ENCODE peak calls at places on chromosomes 7 and 10, in nine cellular contexts. K, Z, L, H, J, O, I, P and F are unnamed samples. For H3K4me1 and H3K36me3, the result is how much of the 10 kb centered on the place peaks cover.

GRCh38 chr10:100174699-100175677 is 10.8 kb downstream of the ERLIN1 start:
- DNase-seq in O (no peak), Z (no peak), J (no peak), P (no peak), H (no peak), L (no peak), I (no peak), K (no peak), F (no peak)

GRCh38 chr7:130207033-130207432 is 627 bp upstream of the SSMEM1 start:
- DNase-seq in P (no peak), O (no peak), Z (no peak), H (no peak), J (no peak), L (no peak), I (no peak), K (no peak), F (no peak)

GRCh38 chr10:95242581-95243317 is 48.1 kb downstream of the PDLIM1 start:
- DNase-seq in J (peak), K (no peak), H (peak), I (peak), Z (peak), L (no peak), P (no peak), O (peak), F (peak)

GRCh38 chr7:67484244-67484751 is 487.7 kb downstream of the TYW1 start:
- DNase-seq in K (no peak), J (peak), Z (peak), P (peak), O (peak), I (no peak), H (peak), L (peak), F (peak)

GRCh38 chr7:135812151-135812550 is 63.5 kb upstream of the FAM180A start:
- DNase-seq in L (no peak), O (no peak), H (no peak), I (no peak), K (no peak), Z (no peak), J (no peak), P (no peak), F (no peak)

GRCh38 chr7:43658718-43659548 is 70.4 kb downstream of the COA1 start:
- DNase-seq in K (no peak), L (no peak), I (no peak), Z (peak), O (no peak), P (no peak), J (peak), H (no peak), F (no peak)

GRCh38 chr10:62873866-62874265 is 57.7 kb upstream of the EGR2 start:
- DNase-seq in Z (no peak), L (no peak), I (no peak), J (no peak), H (no peak), O (no peak), K (no peak), P (no peak), F (no peak)

GRCh38 chr10:44929356-44930113 is 18.4 kb downstream of the TMEM72 start:
- DNase-seq in O (no peak), Z (no peak), H (no peak), K (no peak), L (no peak), J (no peak), I (peak), P (no peak), F (no peak)

GRCh38 chr10:119451305-119451896 is 91.1 kb downstream of the RGS10 start:
- DNase-seq in P (no peak), H (no peak), L (no peak), O (no peak), Z (no peak), K (no peak), J (no peak), I (no peak), F (no peak)

GRCh38 chr7:135665072-135665471 is 2.8 kb downstream of the STMP1 start:
- DNase-seq in H (no peak), K (no peak), J (no peak), Z (no peak), L (no peak), O (no peak), I (no peak), P (no peak), F (no peak)

GRCh38 chr10:78913219-78914059 is 155.3 kb upstream of the ZMIZ1 start:
- DNase-seq in L (no peak), Z (no peak), P (peak), I (peak), K (peak), O (peak), H (no peak), J (no peak), F (peak)

GRCh38 chr7:94696981-94697670 is 41.2 kb upstream of the SGCE start:
- DNase-seq in Z (peak), J (peak), I (no peak), P (peak), O (no peak), H (peak), K (no peak), L (no peak), F (peak)

GRCh38 chr7:79452032-79452494 is 1.4 kb downstream of the MAGI2 start:
- DNase-seq in J (peak), P (peak), L (peak), I (peak), K (peak), O (peak), H (peak), Z (peak), F (no peak)

GRCh38 chr7:36707922-36708321 is 16.4 kb downstream of the AOAH start:
- DNase-seq in P (no peak), L (no peak), K (no peak), I (no peak), Z (no peak), O (no peak), H (no peak), J (no peak), F (peak)

GRCh38 chr10:9786101-9786500 is 1231.6 kb upstream of the CELF2 start:
- DNase-seq in I (no peak), J (peak), L (no peak), O (no peak), P (no peak), H (no peak), K (no peak), Z (no peak), F (no peak)

GRCh38 chr7:18262054-18262453 is 233.5 kb upstream of the HDAC9 start:
- DNase-seq in J (peak), Z (no peak), L (no peak), I (no peak), H (no peak), K (no peak), P (no peak), O (no peak), F (no peak)

GRCh38 chr10:89092439-89092838 is 101.8 kb downstream of the FAS start:
- DNase-seq in Z (no peak), I (no peak), P (no peak), J (no peak), O (no peak), L (no peak), K (no peak), H (no peak), F (no peak)

GRCh38 chr7:142308326-142308725 is 50.5 kb upstream of the PRSS58 start:
- DNase-seq in H (no peak), K (no peak), J (no peak), L (no peak), P (no peak), I (no peak), Z (no peak), O (no peak), F (no peak)

GRCh38 chr10:97593423-97593822 is 3.9 kb downstream of the C10orf62 start:
- DNase-seq in J (peak), H (peak), O (no peak), I (no peak), K (no peak), Z (no peak), L (no peak), P (no peak), F (no peak)

GRCh38 chr10:96261930-96262329 is 9.4 kb downstream of the BLNK start:
- DNase-seq in L (no peak), I (no peak), P (peak), H (no peak), J (no peak), K (no peak), Z (no peak), O (no peak), F (peak)

GRCh38 chr10:4825868-4826787 is at the start of gene AKR1E2:
- DNase-seq in P (peak), I (peak), J (peak), L (peak), Z (peak), H (peak), O (peak), K (peak), F (peak)

GRCh38 chr7:129308047-129308446 is 83.2 kb downstream of the AHCYL2 start:
- DNase-seq in L (no peak), K (no peak), O (no peak), Z (no peak), P (no peak), I (no peak), J (peak), H (peak), F (no peak)

DNA sequence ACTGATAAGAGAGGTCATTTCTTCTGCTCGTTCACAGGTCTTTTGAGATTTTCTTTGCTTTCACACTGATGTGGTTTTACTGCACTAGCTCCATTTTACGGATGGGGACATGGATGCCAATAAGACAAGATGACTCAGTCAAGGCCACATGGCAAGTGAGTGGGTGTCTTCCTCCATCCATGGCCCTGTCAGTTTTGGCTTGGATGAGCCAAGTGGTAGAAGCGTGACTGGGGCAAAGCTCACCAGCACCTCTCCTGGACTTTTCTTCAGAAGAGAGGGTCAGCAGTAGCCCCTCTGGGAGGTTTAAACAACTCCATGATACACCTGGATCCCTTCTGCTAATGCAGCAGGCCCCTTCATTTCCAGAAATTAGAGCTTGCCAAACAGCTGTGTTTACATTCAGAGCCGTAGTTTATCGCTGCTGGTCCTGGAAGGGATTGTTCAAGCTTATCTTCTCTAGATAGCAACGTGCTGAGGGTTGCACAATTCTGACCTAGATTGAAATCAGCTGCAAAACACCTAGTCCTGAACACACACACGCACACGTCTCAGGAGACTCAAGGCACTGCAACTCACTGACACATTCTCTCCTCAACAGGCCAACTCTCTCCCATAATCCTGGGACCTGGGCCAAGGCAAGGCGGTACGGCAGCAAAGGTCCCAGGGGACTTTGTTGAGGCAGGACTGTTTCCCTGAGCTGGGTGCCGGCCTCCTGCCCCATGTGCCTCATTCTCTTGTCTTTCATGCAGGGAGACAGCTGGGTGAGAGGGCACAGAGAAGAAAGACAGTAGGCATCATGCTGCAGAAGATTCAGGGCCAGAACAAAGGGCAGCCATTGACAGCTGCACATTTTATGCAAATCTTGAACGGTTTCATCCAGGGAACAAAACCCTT is 14.2 kb upstream of the PDCD4 start:
- DNase-seq in H (peak), K (peak), J (peak), O (no peak), I (no peak), L (no peak), Z (no peak), P (peak), F (peak)
- H3K4me1 ChIP-seq in H (under half), K (under half), J (under half), O (under half), I (half or more), L (half or more), Z (under half), P (under half), F (under half)

DNA sequence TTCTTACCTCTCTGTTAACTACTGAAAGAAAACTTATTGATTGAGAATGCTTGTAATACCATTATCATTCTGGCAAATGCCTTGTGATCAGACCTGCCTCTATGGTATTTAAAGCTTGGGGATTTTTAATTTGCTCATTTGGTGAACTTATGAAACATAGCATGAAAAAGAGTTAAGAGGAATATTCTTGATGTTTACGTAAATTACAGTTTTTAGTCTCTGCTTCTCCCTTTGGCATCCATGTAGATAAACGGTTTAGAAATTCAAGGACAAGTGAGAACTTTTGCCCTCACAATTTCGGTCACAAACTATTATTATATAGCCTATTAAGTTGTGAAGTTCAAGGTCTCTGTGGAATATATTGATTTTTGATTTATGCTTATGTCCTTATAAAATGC is 11.2 kb upstream of the CELF2 start:
- DNase-seq in P (no peak), J (no peak), K (no peak), L (no peak), H (no peak), Z (no peak), O (no peak), I (no peak), F (no peak)
- H3K4me3 ChIP-seq in P (no peak), J (no peak), K (no peak), L (no peak), H (no peak), Z (no peak), O (no peak), I (no peak), F (no peak)

DNA sequence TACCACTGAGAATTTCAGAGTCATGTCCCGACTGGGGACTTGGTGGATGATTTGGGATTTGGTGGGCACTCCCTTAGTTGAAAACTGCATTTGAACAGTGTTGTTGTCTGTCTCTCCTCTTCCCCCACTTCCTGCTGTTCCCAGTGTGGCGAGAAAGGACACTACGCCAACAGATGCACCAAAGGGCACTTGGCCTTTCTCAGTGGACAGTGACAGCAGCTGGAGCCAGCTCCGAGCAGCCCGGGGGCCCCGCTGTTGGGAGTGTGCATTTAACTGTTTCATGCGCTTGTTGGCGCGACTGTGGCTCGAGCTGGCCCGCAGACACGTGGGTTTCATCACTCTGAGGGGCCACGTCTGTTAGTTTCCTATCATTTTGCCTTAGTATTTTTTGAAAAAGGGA is 9.7 kb downstream of the ATP5MF start:
- DNase-seq in L (no peak), Z (no peak), K (no peak), O (no peak), I (no peak), J (no peak), P (no peak), H (no peak), F (no peak)
- H3K36me3 ChIP-seq in L (half or more), Z (half or more), K (under half), O (under half), I (half or more), J (under half), P (under half), H (under half), F (under half)

GRCh38 chr7:216360-217300 is 24.3 kb downstream of the FAM20C start:
- DNase-seq in H (no peak), K (no peak), I (no peak), O (no peak), P (no peak), L (no peak), Z (no peak), J (no peak), F (no peak)

GRCh38 chr7:211715-212058 is 19.3 kb downstream of the FAM20C start:
- DNase-seq in Z (no peak), J (no peak), L (no peak), P (no peak), K (no peak), H (no peak), I (no peak), O (no peak), F (no peak)

GRCh38 chr7:212754-213153 is 20.4 kb downstream of the FAM20C start:
- DNase-seq in Z (no peak), O (no peak), L (no peak), K (no peak), P (no peak), H (no peak), J (no peak), I (no peak), F (no peak)

GRCh38 chr7:213324-213993 is 21.1 kb downstream of the FAM20C start:
- DNase-seq in K (no peak), J (peak), L (no peak), P (no peak), O (no peak), H (no peak), Z (no peak), I (no peak), F (no peak)

DNA sequence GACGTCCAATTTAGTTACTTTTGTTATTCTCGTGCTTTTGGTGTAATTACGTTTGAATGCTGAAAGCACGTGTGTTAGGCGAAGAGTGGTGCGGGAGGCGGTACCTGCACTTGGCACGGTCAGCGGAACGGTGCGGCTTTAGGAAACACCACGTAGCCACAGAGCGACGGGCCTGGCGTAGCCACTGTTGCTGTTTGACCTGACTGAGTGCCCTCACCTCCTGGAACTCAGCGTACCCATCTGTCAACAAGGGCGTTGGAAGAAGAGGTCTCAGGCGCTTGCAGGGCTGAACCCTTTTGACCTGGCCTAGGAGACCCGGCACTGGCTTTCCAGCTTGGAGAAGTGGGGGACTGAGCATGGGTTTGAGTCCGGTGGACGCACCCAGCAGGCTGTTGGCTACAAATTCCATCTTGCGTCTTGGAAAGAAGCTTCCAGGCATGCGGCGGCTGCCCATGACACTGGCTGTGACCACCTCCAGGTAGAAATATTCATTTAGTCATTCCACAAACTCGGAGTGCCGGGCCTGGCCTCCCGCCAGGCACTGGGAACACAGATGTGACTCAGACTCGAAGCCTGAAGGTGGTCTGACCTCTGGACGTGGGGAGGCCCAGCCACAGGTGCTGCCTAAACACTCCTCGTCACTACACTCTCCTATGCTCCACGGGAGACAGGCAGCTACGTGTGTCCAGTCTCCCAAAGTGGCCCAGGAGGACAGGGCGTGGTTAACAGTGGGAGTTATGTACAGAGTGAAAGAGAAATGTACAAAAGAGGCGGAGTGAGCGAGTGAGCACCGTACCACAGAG is 22.2 kb downstream of the FAM20C start:
- DNase-seq in P (no peak), L (no peak), Z (peak), K (no peak), H (no peak), O (no peak), I (no peak), J (peak), F (no peak)
- H3K4me1 ChIP-seq in P (under half), L (under half), Z (under half), K (under half), H (under half), O (under half), I (under half), J (under half), F (under half)

GRCh38 chr7:15214981-15215380 is 312.4 kb upstream of the DGKB start:
- DNase-seq in H (no peak), K (no peak), P (no peak), Z (no peak), L (no peak), J (no peak), O (no peak), I (no peak), F (no peak)
- H3K4me3 ChIP-seq in H (no peak), K (no peak), P (no peak), Z (no peak), L (no peak), J (no peak), O (no peak), I (no peak), F (no peak)

GRCh38 chr10:109875828-109876821 is 47.2 kb downstream of the XPNPEP1 start:
- DNase-seq in H (no peak), L (no peak), Z (no peak), O (no peak), P (no peak), J (no peak), K (no peak), I (no peak), F (no peak)
- H3K36me3 ChIP-seq in H (under half), L (half or more), Z (half or more), O (under half), P (under half), J (under half), K (under half), I (half or more), F (under half)

DNA sequence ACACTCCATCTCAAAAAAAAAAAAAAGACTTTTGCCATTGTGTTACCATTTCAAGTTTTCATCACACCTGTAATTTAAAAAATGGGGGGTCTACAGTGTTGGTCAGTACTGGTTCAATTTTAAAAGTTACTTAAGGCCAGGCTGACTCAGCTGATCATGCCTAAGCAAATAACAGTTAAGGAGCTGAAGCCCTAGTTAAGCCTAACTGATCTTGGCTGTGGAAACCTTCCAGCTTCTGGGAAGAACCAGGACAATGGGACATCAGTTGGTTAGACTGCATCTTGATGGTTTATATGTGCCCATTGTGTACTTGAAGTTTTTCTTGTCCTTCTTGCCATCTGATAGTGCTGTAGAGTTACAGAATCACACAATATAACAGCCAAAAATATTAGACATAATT is 26.7 kb downstream of the VCL start:
- DNase-seq in Z (no peak), H (no peak), O (no peak), I (no peak), J (no peak), P (no peak), K (no peak), L (no peak), F (no peak)
- H3K4me1 ChIP-seq in Z (half or more), H (under half), O (under half), I (half or more), J (under half), P (under half), K (under half), L (under half), F (under half)

GRCh38 chr7:73681031-73681430 is 2.2 kb downstream of the DNAJC30 start:
- DNase-seq in O (no peak), I (no peak), H (no peak), K (no peak), J (peak), L (no peak), P (no peak), Z (no peak), F (no peak)
- H3K4me3 ChIP-seq in O (peak), I (no peak), H (no peak), K (no peak), J (peak), L (no peak), P (no peak), Z (no peak), F (no peak)